ENCODE peak calls at places on chromosomes 16 and 17, in ten cellular contexts. B is tibial nerve, E is GM23338, G is MCF 10A, P is adrenal gland, D is GM13977, F is fibroblast of mammary gland, W is GM06990, M is sigmoid colon, A is AG10803. J is an unnamed sample.
A peak's percentile ranks its signal among the peaks of the same experiment; 100 is the strongest.

GRCh38 chr16:65833171-65833871 is 533.2 kb upstream of the CDH5 start:
- DNase-seq in W (no peak), M (no peak), E (no peak), F (peak; percentile 82), P (peak; percentile 81), B (no peak), G (peak; percentile 76), D (no peak), A (peak; percentile 81), J (no peak)

GRCh38 chr16:88865742-88866141 is 718 bp downstream of the PABPN1L start:
- DNase-seq in F (no peak), P (no peak), G (no peak), B (no peak), D (no peak), M (no peak), A (no peak), W (no peak), E (no peak), J (no peak)

GRCh38 chr16:2497116-2497630 is 16.6 kb upstream of the ATP6V0C start:
- DNase-seq in A (peak; percentile 58), E (no peak), G (no peak), W (no peak), D (no peak), M (no peak), F (peak; percentile 33), B (no peak), P (peak; percentile 68), J (no peak)

GRCh38 chr16:88700636-88701482 is 5.3 kb downstream of the RNF166 start:
- DNase-seq in W (peak; percentile 89), G (no peak), F (peak; percentile 76), M (peak; percentile 92), D (peak; percentile 93), A (peak; percentile 59), E (no peak), P (peak; percentile 92), B (peak; percentile 74), J (no peak)

GRCh38 chr17:69809331-69809730 is 265.7 kb upstream of the KCNJ16 start:
- DNase-seq in W (no peak), A (no peak), P (no peak), G (peak; percentile 7), F (no peak), M (no peak), B (no peak), D (no peak), E (no peak), J (no peak)

GRCh38 chr16:10756574-10756973 is 12.9 kb downstream of the NUBP1 start:
- DNase-seq in W (no peak), G (no peak), D (no peak), P (no peak), E (no peak), M (no peak), B (no peak), A (no peak), F (no peak), J (no peak)

GRCh38 chr17:54257440-54257839 is 434.7 kb downstream of the KIF2B start:
- DNase-seq in F (no peak), E (no peak), B (no peak), P (no peak), W (no peak), G (no peak), M (no peak), A (no peak), D (no peak), J (no peak)

GRCh38 chr17:12485361-12485911 is 180.3 kb upstream of the MYOCD start:
- DNase-seq in E (peak; percentile 2), F (no peak), M (no peak), G (no peak), W (no peak), A (no peak), B (no peak), P (no peak), D (no peak), J (no peak)

GRCh38 chr17:2484876-2485275 is 26.8 kb downstream of the METTL16 start:
- DNase-seq in A (no peak), M (no peak), D (no peak), P (no peak), G (peak; percentile 81), W (no peak), F (no peak), E (peak; percentile 73), B (no peak), J (no peak)

GRCh38 chr16:24073321-24073720 is 182.8 kb upstream of the CACNG3 start:
- DNase-seq in M (no peak), B (no peak), E (no peak), A (no peak), G (no peak), D (no peak), F (no peak), W (no peak), P (no peak), J (no peak)

GRCh38 chr17:3750926-3751325 is 27.2 kb downstream of the HASPIN start:
- DNase-seq in W (no peak), M (no peak), P (no peak), D (no peak), F (no peak), E (no peak), A (no peak), G (no peak), B (no peak), J (no peak)

GRCh38 chr17:1957037-1957436 is 68.1 kb downstream of the RTN4RL1 start:
- DNase-seq in B (no peak), D (no peak), P (no peak), F (peak; percentile 31), E (no peak), W (no peak), A (peak; percentile 13), M (no peak), G (peak; percentile 6), J (no peak)

GRCh38 chr17:17950806-17951205 is 21.4 kb downstream of the TOM1L2 start:
- DNase-seq in D (no peak), E (peak; percentile 64), B (no peak), G (no peak), F (no peak), P (no peak), M (no peak), W (no peak), A (no peak), J (no peak)
- TF ChIP-seq CTCF in D (no peak), E (peak; percentile 60), B (no peak), G (peak; percentile 20), F (peak; percentile 9), P (no peak), M (no peak), W (peak; percentile 13), A (no peak), J (peak; percentile 17)

GRCh38 chr17:50613596-50613995 is 21.1 kb upstream of the ABCC3 start:
- DNase-seq in E (no peak), F (no peak), B (no peak), G (no peak), P (no peak), M (no peak), D (no peak), W (no peak), A (no peak), J (no peak)
- TF ChIP-seq CTCF in E (peak; percentile 61), F (no peak), B (no peak), G (no peak), P (no peak), M (no peak), D (no peak), W (peak; percentile 12), A (no peak), J (no peak)

DNA sequence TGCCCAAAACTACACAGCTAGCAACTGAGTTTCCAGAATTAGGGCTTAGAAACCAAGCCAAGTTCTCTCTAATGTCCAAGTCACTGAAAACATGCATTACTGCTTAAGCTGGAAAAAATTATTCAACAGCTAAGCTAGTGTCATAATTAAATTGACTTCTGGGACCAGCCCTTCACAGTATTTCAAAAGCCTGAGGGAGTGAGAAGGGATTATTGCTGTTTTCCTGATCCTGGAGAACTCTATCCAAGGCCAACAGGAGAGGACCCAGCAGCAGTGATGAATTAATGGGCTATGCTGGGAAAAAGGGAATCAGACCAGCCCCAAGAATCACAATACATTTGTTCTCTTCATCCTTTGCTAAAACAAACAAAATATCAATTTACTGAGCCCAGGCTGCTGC is 34.6 kb upstream of the CLEC3A start:
- DNase-seq in M (no peak), P (no peak), B (no peak), A (no peak), E (no peak), F (no peak), W (no peak), D (no peak), G (no peak), J (no peak)
- TF ChIP-seq CTCF in M (no peak), P (no peak), B (no peak), A (no peak), E (no peak), F (no peak), W (no peak), D (no peak), G (no peak), J (no peak)

GRCh38 chr17:66975614-66976378 is 11.3 kb downstream of the CACNG4 start:
- DNase-seq in B (no peak), M (no peak), F (no peak), P (no peak), G (peak; percentile 60), E (peak; percentile 75), W (no peak), A (no peak), D (peak; percentile 43), J (peak; percentile 77)
- TF ChIP-seq CTCF in B (no peak), M (no peak), F (peak; percentile 4), P (no peak), G (peak; percentile 45), E (peak; percentile 78), W (peak; percentile 51), A (no peak), D (peak; percentile 27), J (no peak)

J was measured in Calu3.